ENCODE peak calls at places on chromosome 3, in six cellular contexts. S is amygdala; V is NK-92 treated with Interleukin-12 subunit alpha and Interleukin-12 subunit beta, amount 100 ng/mL, for 24 hours; O is lower lobe of right lung; K is naive thymus-derived CD8-positive, alpha-beta T cell; P is neural progenitor cell. M is an unnamed sample.

GRCh38 chr3:11187678-11188077 is 33.4 kb downstream of the HRH1 start:
- DNase-seq in S (no peak), V (no peak), O (no peak), K (no peak), P (no peak), M (no peak)

GRCh38 chr3:32226875-32227500 is 11.5 kb upstream of the CMTM8 start:
- DNase-seq in K (no peak), V (no peak), S (no peak), O (no peak), P (no peak), M (no peak)

GRCh38 chr3:38031022-38031994 is 1.9 kb upstream of the PLCD1 start:
- DNase-seq in O (peak; percentile 87), V (no peak), K (no peak), P (no peak), S (no peak), M (no peak)

GRCh38 chr3:149339931-149340309 is 6.5 kb upstream of the TM4SF18 start:
- DNase-seq in S (no peak), K (no peak), O (peak; percentile 73), V (no peak), P (no peak), M (no peak)

GRCh38 chr3:12904951-12905315 is 63.6 kb upstream of the RPL32 start:
- DNase-seq in V (no peak), S (no peak), P (no peak), K (no peak), O (peak; percentile 30), M (no peak)

GRCh38 chr3:57757642-57758297 is 1.7 kb downstream of the SLMAP start:
- DNase-seq in S (no peak), P (peak; percentile 69), V (no peak), O (no peak), K (no peak), M (no peak)

GRCh38 chr3:170622369-170623159 is 36.7 kb upstream of the SLC7A14 start:
- DNase-seq in K (no peak), S (no peak), P (no peak), O (no peak), V (no peak), M (no peak)

GRCh38 chr3:147940400-147940799 is 531.2 kb downstream of the ZIC1 start:
- DNase-seq in K (no peak), S (no peak), V (no peak), O (no peak), P (no peak), M (no peak)

GRCh38 chr3:126497936-126498335 is 19.6 kb downstream of the UROC1 start:
- DNase-seq in K (no peak), S (no peak), O (no peak), P (no peak), V (no peak), M (no peak)

GRCh38 chr3:146250449-146251382 is at the start of gene PLSCR4:
- DNase-seq in V (no peak), S (peak; percentile 31), O (peak; percentile 67), K (no peak), P (peak; percentile 72), M (no peak)

GRCh38 chr3:127484601-127485388 is 105.7 kb downstream of the TPRA1 start:
- DNase-seq in S (no peak), V (no peak), P (no peak), K (peak; percentile 12), O (no peak), M (peak; percentile 49)

GRCh38 chr3:186510374-186511079 is 33.7 kb downstream of the CRYGS start:
- DNase-seq in S (no peak), K (no peak), P (no peak), V (no peak), O (no peak), M (no peak)

GRCh38 chr3:29331830-29332637 is 51.2 kb downstream of the RBMS3 start:
- DNase-seq in V (no peak), K (no peak), S (no peak), O (no peak), P (no peak), M (no peak)

GRCh38 chr3:151660890-151661289 is 72.8 kb upstream of the AADACL2 start:
- DNase-seq in P (no peak), O (no peak), K (no peak), S (no peak), V (no peak), M (no peak)

GRCh38 chr3:142904639-142905441 is 16.0 kb upstream of the PCOLCE2 start:
- DNase-seq in O (no peak), S (no peak), K (no peak), P (peak; percentile 20), V (no peak), M (no peak)

GRCh38 chr3:98099848-98100247 is 12.9 kb downstream of the OR5AC2 start:
- DNase-seq in P (no peak), S (no peak), V (no peak), K (no peak), O (no peak), M (no peak)

GRCh38 chr3:115913069-115913686 is 289.9 kb downstream of the GAP43 start:
- DNase-seq in P (no peak), K (no peak), S (no peak), V (no peak), O (no peak), M (no peak)

GRCh38 chr3:152151216-152151874 is 117.4 kb upstream of the MBNL1 start:
- DNase-seq in K (no peak), S (no peak), V (no peak), O (no peak), P (no peak), M (no peak)

GRCh38 chr3:13884851-13885703 is 5.2 kb upstream of the WNT7A start:
- DNase-seq in V (peak; percentile 5), O (no peak), K (peak; percentile 77), P (peak; percentile 70), S (no peak), M (peak; percentile 72)

GRCh38 chr3:128486157-128486691 is 6.8 kb downstream of the GATA2 start:
- DNase-seq in V (no peak), K (no peak), O (no peak), P (no peak), S (no peak), M (no peak)

GRCh38 chr3:16048435-16049318 is 125.8 kb upstream of the GALNT15 start:
- DNase-seq in P (peak; percentile 67), S (peak; percentile 9), K (no peak), V (peak; percentile 15), O (no peak), M (no peak)